ENCODE peak calls at places on chromosomes 11 and 22, in five cellular contexts. Z, U, X, O and P are unnamed samples.

GRCh38 chr11:35305670-35306382 is 113.5 kb downstream of the SLC1A2 start:
- DNase-seq in Z (peak; percentile 56), X (peak; percentile 9), U (peak; percentile 45), O (no peak), P (no peak)

GRCh38 chr22:24583221-24583971 is 9.5 kb downstream of the LRRC75B start:
- DNase-seq in U (no peak), X (no peak), Z (peak; percentile 15), O (no peak), P (no peak)

GRCh38 chr22:50048836-50049235 is 9.3 kb downstream of the TTLL8 start:
- DNase-seq in X (no peak), O (no peak), Z (no peak), U (no peak), P (no peak)

GRCh38 chr11:126109941-126110731 is 47.5 kb upstream of the CDON start:
- DNase-seq in U (no peak), O (peak; percentile 43), X (no peak), Z (peak; percentile 63), P (no peak)

GRCh38 chr11:79482800-79483199 is 42.0 kb upstream of the TENM4 start:
- DNase-seq in O (no peak), U (no peak), Z (no peak), X (no peak), P (no peak)

GRCh38 chr22:25070870-25071465 is 118.5 kb downstream of the KIAA1671 start:
- DNase-seq in X (no peak), U (no peak), Z (no peak), O (no peak), P (no peak)

GRCh38 chr22:37207981-37208380 is 4.3 kb downstream of the SSTR3 start:
- DNase-seq in O (no peak), Z (no peak), X (no peak), U (no peak), P (no peak)

GRCh38 chr11:48033918-48034341 is 53.6 kb downstream of the PTPRJ start:
- DNase-seq in X (no peak), Z (no peak), U (no peak), O (no peak), P (no peak)

GRCh38 chr11:88552377-88553029 is 215.0 kb upstream of the CTSC start:
- DNase-seq in U (peak; percentile 44), X (no peak), Z (peak; percentile 55), O (peak; percentile 18), P (no peak)

GRCh38 chr11:128407962-128408361 is 179.4 kb downstream of the ETS1 start:
- DNase-seq in O (no peak), X (no peak), U (no peak), Z (peak; percentile 73), P (no peak)

GRCh38 chr11:34792814-34793241 is 123.4 kb downstream of the APIP start:
- DNase-seq in U (no peak), X (no peak), Z (no peak), O (no peak), P (no peak)

GRCh38 chr11:132872223-132872622 is 660.1 kb downstream of the OPCML start:
- DNase-seq in Z (no peak), X (no peak), O (no peak), U (no peak), P (no peak)

GRCh38 chr22:45505991-45506743 is 3.5 kb downstream of the FBLN1 start:
- DNase-seq in X (no peak), O (no peak), U (no peak), Z (no peak), P (no peak)
- H3K4me3 ChIP-seq in X (no peak overlapping the region), O (no peak overlapping the region), U (no peak overlapping the region), Z (no peak overlapping the region), P (no peak overlapping the region)

GRCh38 chr11:108466405-108466804 is 924 bp downstream of the C11orf65 start:
- DNase-seq in X (no peak), Z (no peak), O (no peak), U (peak; percentile 21), P (no peak)
- H3K4me3 ChIP-seq in X (peak overlapping the region; percentile 62), Z (peak overlapping the region; percentile 83), O (peak overlapping the region; percentile 77), U (peak overlapping the region; percentile 59), P (peak overlapping the region; percentile 54)

DNA sequence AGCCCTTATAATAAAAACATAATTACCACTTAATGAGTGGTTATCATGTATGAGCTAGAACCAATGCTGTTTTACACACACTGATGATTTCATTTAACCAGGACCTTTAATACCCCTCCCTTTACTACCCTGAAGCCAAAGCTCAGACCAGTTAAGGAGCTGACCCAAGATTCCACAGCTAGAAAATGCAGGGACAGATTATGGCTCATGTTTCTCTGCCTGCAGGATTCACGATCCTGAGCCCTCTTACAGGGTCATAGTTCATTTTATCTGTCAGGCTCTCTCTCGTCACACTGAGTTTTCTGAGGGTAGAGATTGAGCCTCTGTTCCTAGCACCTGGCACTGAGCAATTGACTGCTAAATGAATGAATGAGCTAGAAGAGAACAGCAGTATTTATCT is 27.4 kb downstream of the TUB start:
- DNase-seq in U (no peak), Z (no peak), X (no peak), O (no peak), P (no peak)
- H3K4me3 ChIP-seq in U (no peak overlapping the region), Z (no peak overlapping the region), X (no peak overlapping the region), O (no peak overlapping the region), P (no peak overlapping the region)

GRCh38 chr11:119421351-119421750 is 1.6 kb downstream of the THY1 start:
- DNase-seq in X (no peak), U (no peak), Z (peak; percentile 62), O (no peak), P (no peak)

GRCh38 chr11:119420631-119421030 is 2.3 kb downstream of the THY1 start:
- DNase-seq in O (no peak), U (no peak), Z (no peak), X (no peak), P (no peak)

GRCh38 chr11:119422505-119423416 is at the start of gene THY1:
- DNase-seq in O (no peak), X (no peak), Z (peak; percentile 64), U (no peak), P (no peak)

GRCh38 chr11:119423459-119424254 is 685 bp upstream of the THY1 start:
- DNase-seq in O (no peak), Z (peak; percentile 13), U (no peak), X (no peak), P (no peak)

DNA sequence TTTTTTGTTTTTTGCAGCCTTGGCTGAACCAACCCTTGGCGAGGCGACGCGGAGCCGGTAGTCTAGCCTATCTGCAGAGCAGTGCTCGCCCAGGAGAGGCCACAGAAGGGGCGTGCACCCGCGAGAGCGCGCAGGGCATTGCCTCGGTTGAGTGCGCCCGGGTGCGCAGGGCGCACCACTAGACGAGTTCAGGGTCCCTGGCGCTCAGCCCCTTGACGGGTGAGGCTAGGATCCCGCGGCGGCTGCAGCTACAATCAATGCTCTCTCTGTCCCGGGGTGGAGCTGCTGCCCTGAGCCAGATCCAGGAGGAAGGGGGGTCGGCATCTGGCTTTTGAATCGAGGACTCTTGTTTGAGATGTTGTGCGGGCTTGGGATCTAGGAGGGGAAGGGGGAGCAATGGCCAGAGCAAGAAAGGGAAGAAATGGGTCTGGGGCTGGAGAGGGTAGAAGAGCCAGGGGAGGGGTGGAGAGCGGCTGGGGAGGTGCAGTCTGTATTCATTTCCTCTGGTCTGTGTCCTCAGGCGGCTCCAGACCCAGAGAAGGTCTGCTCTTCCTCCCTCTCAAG is 949 bp downstream of the THY1 start:
- DNase-seq in U (no peak), Z (peak; percentile 24), O (no peak), X (no peak), P (no peak)
- H3K4me3 ChIP-seq in U (peak overlapping the region; percentile 27), Z (peak overlapping the region; percentile 77), O (peak overlapping the region; percentile 46), X (peak overlapping the region; percentile 42), P (peak overlapping the region; percentile 32)

DNA sequence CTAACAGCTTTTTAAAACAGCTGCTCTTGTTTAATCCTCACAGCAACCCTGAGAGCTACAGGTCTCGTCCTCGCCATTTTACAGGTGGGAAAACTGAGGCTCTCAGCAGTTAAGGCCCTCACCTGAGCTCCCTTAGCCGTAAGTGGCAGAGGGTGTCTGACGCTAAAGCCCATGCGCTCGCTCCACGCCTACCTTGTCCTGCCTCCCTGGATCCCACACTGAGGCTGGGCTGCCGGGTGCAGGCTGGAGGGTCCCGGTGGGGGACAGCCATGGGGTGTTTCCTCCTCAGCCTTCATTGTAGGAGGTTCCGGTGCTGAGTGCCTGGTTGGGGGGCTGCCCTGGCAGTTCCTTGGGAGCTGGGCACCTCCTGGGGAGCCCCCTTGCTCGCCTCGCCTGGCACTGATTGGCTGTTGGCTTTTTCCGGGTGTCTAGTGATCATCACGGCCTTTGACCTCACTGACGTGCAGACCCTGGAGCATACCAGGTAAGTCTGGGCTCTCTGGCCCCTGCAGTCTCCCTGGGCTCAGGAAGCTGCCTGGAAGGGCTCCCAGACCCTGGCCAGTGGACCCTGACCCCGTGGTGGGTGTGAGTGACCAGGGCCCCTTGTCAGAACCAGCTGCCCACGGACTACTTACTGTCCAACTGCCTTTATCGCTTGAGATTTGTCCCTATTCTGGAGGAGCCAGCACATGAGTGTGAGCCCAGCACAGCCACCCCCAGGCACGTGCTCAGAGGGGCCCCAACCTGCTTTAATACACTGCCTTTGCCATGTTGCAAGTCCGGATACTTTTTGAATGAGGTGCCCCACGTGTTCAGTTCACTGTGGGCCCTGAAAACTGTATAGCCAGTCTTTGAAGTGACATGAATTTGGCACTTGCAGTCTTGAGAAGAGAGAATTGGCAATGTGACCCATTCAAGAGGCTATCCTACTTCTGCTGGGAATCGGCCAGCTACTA is 12.6 kb downstream of the RAB36 start:
- DNase-seq in Z (no peak), U (no peak), X (no peak), O (no peak), P (no peak)
- H3K4me3 ChIP-seq in Z (no peak overlapping the region), U (no peak overlapping the region), X (no peak overlapping the region), O (no peak overlapping the region), P (no peak overlapping the region)

GRCh38 chr11:61870429-61871039 is 20.8 kb downstream of the FADS3 start:
- DNase-seq in U (no peak), X (no peak), O (no peak), Z (no peak), P (no peak)

GRCh38 chr11:61868601-61869476 is 22.5 kb downstream of the FADS3 start:
- DNase-seq in X (no peak), Z (no peak), U (no peak), O (no peak), P (no peak)

GRCh38 chr11:61869636-61870428 is 21.5 kb downstream of the FADS3 start:
- DNase-seq in Z (no peak), O (no peak), U (no peak), X (no peak), P (no peak)

GRCh38 chr11:61872935-61873565 is 18.3 kb downstream of the FADS3 start:
- DNase-seq in O (no peak), X (no peak), U (no peak), Z (no peak), P (no peak)

GRCh38 chr11:61871158-61871597 is 20.2 kb downstream of the FADS3 start:
- DNase-seq in X (peak; percentile 69), Z (peak; percentile 67), U (peak; percentile 66), O (peak; percentile 82), P (peak; percentile 79)
- H3K4me3 ChIP-seq in X (no peak overlapping the region), Z (no peak overlapping the region), U (no peak overlapping the region), O (peak overlapping the region; percentile 20), P (no peak overlapping the region)